ENCODE peak calls at places on chromosomes 2 and 18, in five cellular contexts. L, K, I, J and F are unnamed samples.

GRCh38 chr18:59096098-59096779 is 43.4 kb upstream of the SEC11C start:
- DNase-seq in J (no peak), L (no peak), I (no peak), K (no peak), F (peak)

GRCh38 chr2:114762986-114763385 is 320.5 kb downstream of the DPP10 start:
- DNase-seq in I (no peak), L (peak), J (no peak), K (no peak), F (no peak)

GRCh38 chr18:10398571-10398970 is 55.9 kb upstream of the APCDD1 start:
- DNase-seq in L (peak), I (no peak), J (no peak), K (no peak), F (peak)

GRCh38 chr2:73827018-73827417 is 1.7 kb upstream of the STAMBP start:
- DNase-seq in L (no peak), I (no peak), J (peak), K (no peak), F (peak)

GRCh38 chr2:231467016-231467545 is 2.8 kb upstream of the NCL start:
- DNase-seq in K (no peak), L (no peak), I (no peak), J (no peak), F (no peak)

GRCh38 chr2:69309336-69310048 is 77.5 kb downstream of the GFPT1 start:
- DNase-seq in K (no peak), J (no peak), I (no peak), L (peak), F (no peak)

GRCh38 chr18:7945882-7946281 is 378.8 kb downstream of the PTPRM start:
- DNase-seq in I (no peak), L (no peak), J (no peak), K (no peak), F (no peak)

GRCh38 chr2:234252766-234253165 is 202.3 kb downstream of the SPP2 start:
- DNase-seq in J (no peak), K (no peak), L (no peak), I (no peak), F (peak)

GRCh38 chr2:221999702-222000101 is 299.1 kb downstream of the PAX3 start:
- DNase-seq in I (no peak), K (no peak), J (no peak), L (no peak), F (no peak)

GRCh38 chr2:241065355-241065803 is 36.7 kb downstream of the MTERF4 start:
- DNase-seq in K (no peak), J (no peak), I (no peak), L (no peak), F (no peak)

GRCh38 chr2:73981081-73981968 is 3.4 kb upstream of the TET3 start:
- DNase-seq in K (peak), L (no peak), I (no peak), J (no peak), F (no peak)

GRCh38 chr2:235492850-235493344 is 946 bp upstream of the AGAP1 start:
- DNase-seq in J (no peak), L (no peak), K (no peak), I (no peak), F (no peak)

GRCh38 chr2:202037086-202037485 is 3.4 kb downstream of the FZD7 start:
- DNase-seq in J (no peak), I (no peak), K (no peak), L (no peak), F (no peak)

GRCh38 chr18:37487400-37487831 is 78.2 kb downstream of the CELF4 start:
- DNase-seq in I (no peak), K (no peak), L (no peak), J (no peak), F (no peak)

GRCh38 chr2:44789971-44790721 is 151.4 kb upstream of the SIX3 start:
- DNase-seq in L (no peak), I (no peak), J (no peak), K (no peak), F (no peak)

GRCh38 chr2:102044967-102045489 is 53.3 kb downstream of the IL1R2 start:
- DNase-seq in J (no peak), L (no peak), I (no peak), K (no peak), F (no peak)

GRCh38 chr2:48369971-48370370 is 160.0 kb upstream of the STON1 start:
- DNase-seq in K (no peak), J (no peak), I (no peak), L (no peak), F (peak)

GRCh38 chr2:52260904-52261303 is 1229.0 kb upstream of the NRXN1 start:
- DNase-seq in J (no peak), L (no peak), K (no peak), I (no peak), F (no peak)

GRCh38 chr2:1307670-1308069 is 105.6 kb upstream of the TPO start:
- DNase-seq in K (no peak), I (no peak), J (no peak), L (no peak), F (no peak)

GRCh38 chr2:26846881-26847662 is 860 bp upstream of the DPYSL5 start:
- DNase-seq in J (no peak), L (peak), K (no peak), I (no peak), F (peak)

GRCh38 chr18:34039194-34039593 is 185.5 kb downstream of the NOL4 start:
- DNase-seq in L (peak), K (no peak), I (no peak), J (peak), F (no peak)

GRCh38 chr18:3119401-3120323 is 100.1 kb downstream of the MYOM1 start:
- DNase-seq in K (no peak), I (no peak), L (no peak), J (no peak), F (no peak)

GRCh38 chr2:232890896-232891601 is 21.0 kb downstream of the SNORC start:
- DNase-seq in L (no peak), I (no peak), J (peak), K (no peak), F (no peak)

GRCh38 chr2:207148025-207148424 is 17.7 kb downstream of the KLF7 start:
- DNase-seq in J (no peak), L (no peak), K (no peak), I (no peak), F (no peak)

GRCh38 chr2:54435827-54436226 is 20.3 kb upstream of the SPTBN1 start:
- DNase-seq in L (no peak), K (no peak), J (no peak), I (no peak), F (no peak)

GRCh38 chr2:165203689-165204559 is at the start of gene SCN3A:
- DNase-seq in L (peak), J (peak), K (no peak), I (no peak), F (peak)

GRCh38 chr2:124145982-124146381 is 120.9 kb downstream of the CNTNAP5 start:
- DNase-seq in K (no peak), I (no peak), J (peak), L (no peak), F (no peak)

GRCh38 chr2:43269074-43269572 is 42.7 kb upstream of the ZFP36L2 start:
- DNase-seq in L (no peak), J (no peak), I (no peak), K (no peak), F (peak)

GRCh38 chr2:144580521-144581153 is 60.7 kb upstream of the ZEB2 start:
- DNase-seq in L (no peak), I (no peak), J (no peak), K (no peak), F (no peak)

GRCh38 chr2:84491256-84491655 is 25.0 kb upstream of the DNAH6 start:
- DNase-seq in J (no peak), I (no peak), K (no peak), L (no peak), F (no peak)

GRCh38 chr2:134739879-134740301 is 21.1 kb upstream of the TMEM163 start:
- DNase-seq in L (no peak), K (no peak), J (peak), I (no peak), F (no peak)

GRCh38 chr18:25895518-25895917 is 194.9 kb downstream of the SS18 start:
- DNase-seq in K (no peak), I (no peak), J (peak), L (no peak), F (no peak)

GRCh38 chr2:210859314-210859713 is 302.9 kb downstream of the CPS1 start:
- DNase-seq in L (no peak), K (no peak), I (no peak), J (no peak), F (no peak)

GRCh38 chr18:47832348-47832747 is 98.1 kb downstream of the SMAD2 start:
- DNase-seq in J (no peak), K (no peak), L (no peak), I (no peak), F (no peak)

GRCh38 chr2:70627499-70627898 is 73.9 kb upstream of the TGFA start:
- DNase-seq in K (no peak), J (peak), I (no peak), L (no peak), F (no peak)

GRCh38 chr2:195414479-195414878 is 242.5 kb upstream of the SLC39A10 start:
- DNase-seq in K (no peak), L (no peak), J (no peak), I (no peak), F (no peak)

GRCh38 chr2:241950878-241951331 is 81.4 kb downstream of the RTP5 start:
- DNase-seq in J (peak), I (peak), K (peak), L (peak), F (peak)

GRCh38 chr2:675982-676646 is 1.1 kb downstream of the TMEM18 start:
- DNase-seq in I (no peak), J (peak), K (no peak), L (no peak), F (peak)